ENCODE peak calls at places on chromosomes 4 and X, in six cellular contexts. S is HepG2, Z is A549, C is K562, N is GM12878, W is endothelial cell of umbilical vein. U is an unnamed sample.

GRCh38 chrX:2451456-2452316 is 49.1 kb downstream of the DHRSX start:
- DNase-seq in S (no peak), Z (no peak), C (peak), N (no peak), W (no peak), U (peak)

GRCh38 chr4:159428293-159428692 is 325.4 kb downstream of the RAPGEF2 start:
- DNase-seq in S (no peak), Z (no peak), C (no peak), N (no peak), W (no peak), U (no peak)

GRCh38 chr4:183783933-183784622 is 121.0 kb upstream of the STOX2 start:
- DNase-seq in S (no peak), Z (no peak), C (no peak), N (no peak), W (no peak), U (no peak)

GRCh38 chr4:26127851-26128337 is 192.9 kb upstream of the RBPJ start:
- DNase-seq in S (no peak), Z (no peak), C (no peak), N (no peak), W (no peak), U (no peak)

GRCh38 chrX:68193786-68194185 is 239.5 kb downstream of the OPHN1 start:
- DNase-seq in S (no peak), Z (no peak), C (no peak), N (no peak), W (no peak), U (no peak)

GRCh38 chrX:84475596-84475995 is 26.7 kb downstream of the HDX start:
- DNase-seq in S (no peak), Z (no peak), C (no peak), N (no peak), W (no peak), U (no peak)

GRCh38 chrX:64977830-64978229 is 1.6 kb upstream of the ZC4H2 start:
- DNase-seq in S (peak), Z (no peak), C (no peak), N (no peak), W (no peak), U (peak)

GRCh38 chr4:2075171-2075986 is 16.3 kb downstream of the NAT8L start:
- DNase-seq in S (no peak), Z (no peak), C (no peak), N (no peak), W (no peak), U (no peak)

GRCh38 chr4:173191623-173192041 is 23.0 kb downstream of the GALNT7 start:
- DNase-seq in S (no peak), Z (no peak), C (no peak), N (no peak), W (peak), U (no peak)

GRCh38 chrX:107978707-107979307 is 3.4 kb downstream of the TEX13B start:
- DNase-seq in S (peak), Z (peak), C (peak), N (no peak), W (peak), U (peak)

GRCh38 chrX:5236096-5236495 is 992.6 kb downstream of the NLGN4X start:
- DNase-seq in S (no peak), Z (peak), C (no peak), N (no peak), W (no peak), U (peak)

GRCh38 chrX:45801554-45801953 is 600.9 kb upstream of the DIPK2B start:
- DNase-seq in S (no peak), Z (no peak), C (no peak), N (no peak), W (peak), U (peak)

GRCh38 chr4:129747756-129748155 is 651.8 kb downstream of the C4orf33 start:
- DNase-seq in S (no peak), Z (no peak), C (no peak), N (no peak), W (no peak), U (no peak)

GRCh38 chr4:181504846-181505374 is 738.3 kb upstream of the TENM3 start:
- DNase-seq in S (no peak), Z (no peak), C (no peak), N (no peak), W (no peak), U (no peak)

GRCh38 chr4:129246850-129247542 is 151.0 kb downstream of the C4orf33 start:
- DNase-seq in S (no peak), Z (no peak), C (no peak), N (no peak), W (no peak), U (no peak)

GRCh38 chrX:63349307-63349706 is 1.8 kb downstream of the SPIN4 start:
- DNase-seq in S (no peak), Z (no peak), C (no peak), N (no peak), W (peak), U (peak)

GRCh38 chrX:49191033-49191871 is 5.1 kb upstream of the PRICKLE3 start:
- DNase-seq in S (peak), Z (peak), C (peak), N (peak), W (peak), U (peak)

GRCh38 chrX:153941331-153942252 is 2.9 kb downstream of the RENBP start:
- DNase-seq in S (peak), Z (no peak), C (no peak), N (no peak), W (no peak), U (no peak)

GRCh38 chr4:84915396-84915780 is 51.1 kb downstream of the WDFY3 start:
- DNase-seq in S (no peak), Z (no peak), C (no peak), N (no peak), W (peak), U (no peak)

GRCh38 chrX:53732797-53733196 is 46.3 kb upstream of the HUWE1 start:
- DNase-seq in S (no peak), Z (no peak), C (no peak), N (no peak), W (no peak), U (no peak)

GRCh38 chr4:76670631-76671030 is 227.3 kb downstream of the SOWAHB start:
- DNase-seq in S (no peak), Z (no peak), C (no peak), N (no peak), W (no peak), U (no peak)
- H3K4me3 ChIP-seq in S (no peak), Z (no peak), C (no peak), N (no peak), W (no peak), U (no peak)

GRCh38 chr4:145507636-145508035 is 26.0 kb downstream of the SMAD1 start:
- DNase-seq in S (peak), Z (no peak), C (no peak), N (no peak), W (peak), U (no peak)
- TF ChIP-seq MYC in S (no peak), Z (no peak), C (no peak), N (no peak), W (no peak), U (no peak)

DNA sequence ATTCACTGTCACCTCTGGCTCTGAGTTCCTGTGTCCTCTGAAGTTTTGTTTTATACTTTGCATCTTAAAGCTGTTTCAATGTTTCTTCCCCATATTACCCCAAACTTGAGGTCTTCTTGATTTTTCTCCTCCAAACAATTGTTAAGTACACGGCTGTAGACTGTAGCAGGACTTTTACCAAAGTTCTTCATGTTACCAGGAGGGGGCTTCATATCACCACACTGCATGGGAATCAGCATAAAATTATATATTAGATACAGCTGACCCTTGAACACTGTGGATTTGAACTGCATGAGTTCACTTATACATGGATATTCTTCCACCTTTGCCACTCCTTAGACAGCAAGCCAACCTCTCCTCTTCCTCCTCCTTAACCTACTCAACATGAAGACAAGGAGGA is 56.6 kb downstream of the SPATA18 start:
- DNase-seq in S (no peak), Z (no peak), C (no peak), N (no peak), W (no peak), U (peak)
- TF ChIP-seq CTCF in S (no peak), Z (no peak), C (no peak), N (no peak), W (no peak), U (no peak)

GRCh38 chr4:116180056-116180690 is 905.2 kb downstream of the TRAM1L1 start:
- DNase-seq in S (no peak), Z (peak), C (no peak), N (no peak), W (peak), U (peak)
- H3K4me3 ChIP-seq in S (no peak), Z (no peak), C (no peak), N (no peak), W (peak), U (no peak)

GRCh38 chr4:169807934-169808333 is 50.2 kb upstream of the HPF1 start:
- DNase-seq in S (no peak), Z (no peak), C (no peak), N (no peak), W (no peak), U (no peak)

GRCh38 chr4:169810325-169811323 is 52.9 kb upstream of the HPF1 start:
- DNase-seq in S (peak), Z (peak), C (peak), N (peak), W (peak), U (peak)

GRCh38 chr4:169815606-169816005 is 57.9 kb upstream of the HPF1 start:
- DNase-seq in S (peak), Z (peak), C (no peak), N (no peak), W (no peak), U (no peak)

DNA sequence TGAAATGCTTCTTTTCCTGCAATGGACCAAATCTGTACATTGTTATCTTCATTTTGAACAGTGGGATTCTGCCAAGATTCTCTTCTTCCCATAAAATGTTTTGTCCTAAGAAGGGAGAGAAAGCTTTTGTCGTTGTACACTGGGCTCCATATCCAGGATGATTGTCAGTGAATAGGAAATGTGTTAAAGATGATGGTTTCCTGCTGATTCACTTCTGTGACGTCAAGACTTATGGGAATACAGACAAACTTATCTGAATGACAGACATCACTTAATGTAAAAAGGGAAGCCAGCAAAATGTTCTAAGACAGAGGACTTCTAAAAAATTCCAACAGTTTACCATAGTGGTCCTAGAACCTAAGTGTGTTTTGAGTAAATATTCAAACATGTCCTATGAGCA is 53.7 kb upstream of the HPF1 start:
- DNase-seq in S (no peak), Z (no peak), C (no peak), N (no peak), W (peak), U (no peak)
- TF ChIP-seq MYC in S (no peak), Z (no peak), C (no peak), N (no peak), W (no peak), U (no peak)

DNA sequence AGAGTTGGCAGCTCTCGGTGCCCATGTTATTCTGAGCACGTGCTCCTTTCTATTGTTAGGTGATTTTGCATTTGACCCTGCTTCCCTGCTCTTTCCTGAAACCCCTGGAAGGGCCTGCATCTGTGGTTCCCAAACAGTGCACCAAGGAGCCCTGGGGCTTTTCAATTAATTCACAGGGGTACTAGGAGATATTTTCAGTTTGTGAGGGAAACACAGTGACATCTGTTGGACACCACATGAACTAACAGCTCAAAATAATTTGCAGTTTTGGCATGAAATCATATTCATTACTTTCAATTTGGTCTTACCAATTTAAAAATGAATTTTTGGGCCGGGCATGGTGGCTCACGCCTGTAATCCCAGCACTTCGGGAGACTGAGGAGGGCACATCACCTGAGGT is 156.6 kb downstream of the GATB start:
- DNase-seq in S (no peak), Z (peak), C (no peak), N (no peak), W (peak), U (peak)
- TF ChIP-seq CTCF in S (peak), Z (peak), C (peak), N (peak), W (peak), U (peak)

GRCh38 chrX:13659057-13659456 is 6.1 kb downstream of the TCEANC start:
- DNase-seq in S (peak), Z (peak), C (no peak), N (no peak), W (no peak), U (peak)

GRCh38 chrX:13658602-13659001 is 5.7 kb downstream of the TCEANC start:
- DNase-seq in S (peak), Z (peak), C (peak), N (no peak), W (peak), U (peak)

GRCh38 chrX:13661735-13662536 is 9.0 kb downstream of the TCEANC start:
- DNase-seq in S (no peak), Z (no peak), C (no peak), N (no peak), W (no peak), U (no peak)

GRCh38 chrX:13664026-13664425 is 11.1 kb downstream of the TCEANC start:
- DNase-seq in S (no peak), Z (no peak), C (no peak), N (no peak), W (no peak), U (no peak)

DNA sequence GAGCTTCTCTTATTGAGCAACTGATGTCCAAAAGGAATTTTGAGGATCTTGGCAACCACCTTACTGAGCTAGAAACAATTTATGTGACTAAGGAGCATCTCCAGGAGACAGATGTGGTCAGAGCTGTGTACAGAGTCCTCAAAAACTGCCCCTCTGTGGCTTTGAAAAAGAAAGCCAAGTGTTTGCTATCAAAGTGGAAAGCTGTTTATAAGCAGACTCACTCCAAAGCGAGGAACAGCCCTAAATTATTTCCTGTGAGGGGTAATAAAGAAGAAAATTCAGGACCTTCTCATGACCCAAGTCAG is 9.5 kb downstream of the TCEANC start:
- DNase-seq in S (no peak), Z (no peak), C (no peak), N (no peak), W (no peak), U (no peak)
- H3K4me3 ChIP-seq in S (no peak), Z (no peak), C (no peak), N (no peak), W (no peak), U (no peak)

GRCh38 chr4:16264798-16265197 is 38.5 kb upstream of the TAPT1 start:
- DNase-seq in S (peak), Z (peak), C (no peak), N (peak), W (peak), U (peak)
- TF ChIP-seq MYC in S (no peak), Z (no peak), C (no peak), N (no peak), W (no peak), U (no peak)

GRCh38 chr4:171650543-171650942 is 162.7 kb upstream of the GALNTL6 start:
- DNase-seq in S (peak), Z (no peak), C (no peak), N (no peak), W (no peak), U (no peak)
- TF ChIP-seq CTCF in S (peak), Z (no peak), C (no peak), N (peak), W (no peak), U (peak)

DNA sequence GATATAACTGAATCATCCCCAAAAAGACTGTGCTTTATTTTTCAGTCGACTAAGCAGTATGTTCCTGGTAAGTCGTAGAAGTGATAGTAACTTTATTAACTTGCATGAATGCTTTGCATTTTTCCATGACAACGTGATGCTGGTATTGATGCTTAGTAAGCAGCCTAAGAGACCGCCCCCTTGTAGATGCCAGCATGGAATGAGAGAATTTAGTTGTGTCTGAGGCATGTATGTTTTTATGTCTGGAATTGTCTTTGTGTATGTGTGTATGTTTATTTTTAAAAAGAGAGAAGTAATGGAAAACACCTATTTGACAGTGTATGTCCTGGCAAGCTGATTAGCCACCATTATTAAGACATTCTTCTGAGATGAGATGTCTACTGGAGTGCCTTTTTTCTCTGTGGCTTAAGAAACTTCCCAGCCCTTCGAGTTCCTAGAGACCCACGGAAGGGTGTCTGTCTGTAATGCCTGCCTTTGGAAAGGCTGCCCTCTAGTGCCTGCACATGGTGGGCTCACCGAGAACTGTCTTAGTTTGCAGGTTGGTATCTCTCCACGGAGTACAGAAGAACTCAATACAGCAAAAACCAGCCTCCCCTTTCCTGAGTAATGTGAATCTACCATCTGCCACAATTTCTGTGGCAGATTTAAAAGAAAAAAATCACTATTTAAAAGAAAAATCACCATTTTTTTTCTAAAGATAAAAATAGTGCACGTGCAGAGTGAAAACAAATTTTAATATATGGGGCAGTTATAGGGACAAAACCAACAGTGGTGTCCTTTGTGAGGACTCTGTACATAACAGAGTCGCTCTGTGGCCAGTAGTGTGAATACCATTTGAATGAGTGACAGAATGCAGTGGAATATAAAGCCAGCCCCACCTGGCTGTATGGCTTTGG is 85.9 kb downstream of the AASDH start:
- DNase-seq in S (peak), Z (peak), C (peak), N (peak), W (peak), U (peak)
- H3K4me3 ChIP-seq in S (no peak), Z (no peak), C (no peak), N (no peak), W (peak), U (no peak)